ENCODE peak calls at places on chromosomes 16 and 17, in ten cellular contexts. J is fibroblast of lung, Q is Panc1, S is body of pancreas, D is Karpas-422, T is neural progenitor cell, M is stomach, Z is GM23248, L is mucosa of descending colon, F is GM23338. G is an unnamed sample.

GRCh38 chr17:79933863-79934652 is 94.8 kb upstream of the CBX4 start:
- DNase-seq in J (no peak), Q (no peak), S (no peak), D (peak; percentile 71), T (no peak), M (peak; percentile 71), Z (peak; percentile 23), L (no peak), F (no peak), G (no peak)

GRCh38 chr16:68289621-68290329 is 21.0 kb downstream of the SLC7A6OS start:
- DNase-seq in J (no peak), Q (no peak), S (no peak), D (peak; percentile 92), T (no peak), M (no peak), Z (peak; percentile 54), L (no peak), F (no peak), G (no peak)

GRCh38 chr17:75869282-75870141 is 8.9 kb downstream of the TRIM47 start:
- DNase-seq in J (peak; percentile 83), Q (no peak), S (no peak), D (no peak), T (no peak), M (no peak), Z (peak; percentile 84), L (peak; percentile 84), F (peak; percentile 17), G (peak; percentile 61)

GRCh38 chr16:87505834-87506233 is 13.0 kb upstream of the ZCCHC14 start:
- DNase-seq in J (no peak), Q (no peak), S (no peak), D (no peak), T (no peak), M (no peak), Z (no peak), L (no peak), F (no peak), G (no peak)

GRCh38 chr16:28616636-28617035 is 6.8 kb upstream of the SULT1A1 start:
- DNase-seq in J (no peak), Q (no peak), S (no peak), D (peak; percentile 51), T (no peak), M (no peak), Z (no peak), L (no peak), F (no peak), G (no peak)

GRCh38 chr17:17402558-17402957 is 74.2 kb upstream of the MED9 start:
- DNase-seq in J (no peak), Q (no peak), S (no peak), D (no peak), T (no peak), M (no peak), Z (peak; percentile 51), L (no peak), F (no peak), G (no peak)

GRCh38 chr17:74212913-74213791 is at the start of gene TTYH2:
- DNase-seq in J (peak; percentile 88), Q (no peak), S (peak; percentile 90), D (peak; percentile 81), T (peak; percentile 89), M (peak; percentile 88), Z (peak; percentile 95), L (peak; percentile 89), F (peak; percentile 91), G (peak; percentile 96)

GRCh38 chr17:76265624-76266243 is 586 bp downstream of the UBALD2 start:
- DNase-seq in J (peak; percentile 47), Q (no peak), S (peak; percentile 73), D (peak; percentile 71), T (peak; percentile 84), M (peak; percentile 76), Z (peak; percentile 81), L (peak; percentile 82), F (peak; percentile 73), G (peak; percentile 86)

GRCh38 chr17:70608193-70608592 is 438.9 kb downstream of the KCNJ2 start:
- DNase-seq in J (no peak), Q (no peak), S (no peak), D (no peak), T (no peak), M (no peak), Z (no peak), L (no peak), F (no peak), G (no peak)

GRCh38 chr16:66673691-66674090 is 22.9 kb downstream of the CMTM4 start:
- DNase-seq in J (no peak), Q (no peak), S (no peak), D (no peak), T (no peak), M (no peak), Z (no peak), L (no peak), F (no peak), G (no peak)

GRCh38 chr16:66681676-66682075 is 14.9 kb downstream of the CMTM4 start:
- DNase-seq in J (no peak), Q (no peak), S (no peak), D (no peak), T (no peak), M (no peak), Z (no peak), L (no peak), F (no peak), G (no peak)

GRCh38 chr16:66677179-66677578 is 19.4 kb downstream of the CMTM4 start:
- DNase-seq in J (no peak), Q (no peak), S (no peak), D (no peak), T (no peak), M (no peak), Z (no peak), L (no peak), F (no peak), G (no peak)

GRCh38 chr16:66678314-66678713 is 18.2 kb downstream of the CMTM4 start:
- DNase-seq in J (no peak), Q (no peak), S (no peak), D (no peak), T (no peak), M (no peak), Z (peak; percentile 23), L (no peak), F (no peak), G (no peak)

DNA sequence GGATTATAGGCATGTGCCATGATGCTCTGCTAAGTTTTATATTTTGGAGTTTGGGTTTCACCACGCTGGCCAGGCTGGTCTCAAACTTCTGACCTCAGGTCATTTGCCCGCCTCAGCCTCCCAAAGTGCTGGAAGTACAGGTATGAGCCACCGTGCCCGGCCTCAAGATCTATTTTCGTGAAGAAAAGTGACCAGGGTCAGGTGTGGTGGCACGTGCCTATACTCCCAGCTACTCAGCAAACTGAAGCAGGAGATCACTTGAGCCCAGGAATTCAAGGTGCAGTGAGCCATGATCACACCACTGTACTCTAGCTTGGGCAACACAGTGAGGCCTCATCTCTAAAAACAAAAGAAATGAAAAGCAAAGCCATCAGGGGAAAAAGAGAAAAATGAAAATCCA is 18.7 kb downstream of the CMTM4 start:
- DNase-seq in J (no peak), Q (no peak), S (no peak), D (no peak), T (no peak), M (no peak), Z (no peak), L (no peak), F (no peak), G (no peak)
- H3K4me3 ChIP-seq in J (no peak overlapping the region), Q (no peak overlapping the region), S (no peak overlapping the region), D (no peak overlapping the region), T (no peak overlapping the region), M (no peak overlapping the region), Z (no peak overlapping the region), L (no peak overlapping the region), F (no peak overlapping the region), G (no peak overlapping the region)

DNA sequence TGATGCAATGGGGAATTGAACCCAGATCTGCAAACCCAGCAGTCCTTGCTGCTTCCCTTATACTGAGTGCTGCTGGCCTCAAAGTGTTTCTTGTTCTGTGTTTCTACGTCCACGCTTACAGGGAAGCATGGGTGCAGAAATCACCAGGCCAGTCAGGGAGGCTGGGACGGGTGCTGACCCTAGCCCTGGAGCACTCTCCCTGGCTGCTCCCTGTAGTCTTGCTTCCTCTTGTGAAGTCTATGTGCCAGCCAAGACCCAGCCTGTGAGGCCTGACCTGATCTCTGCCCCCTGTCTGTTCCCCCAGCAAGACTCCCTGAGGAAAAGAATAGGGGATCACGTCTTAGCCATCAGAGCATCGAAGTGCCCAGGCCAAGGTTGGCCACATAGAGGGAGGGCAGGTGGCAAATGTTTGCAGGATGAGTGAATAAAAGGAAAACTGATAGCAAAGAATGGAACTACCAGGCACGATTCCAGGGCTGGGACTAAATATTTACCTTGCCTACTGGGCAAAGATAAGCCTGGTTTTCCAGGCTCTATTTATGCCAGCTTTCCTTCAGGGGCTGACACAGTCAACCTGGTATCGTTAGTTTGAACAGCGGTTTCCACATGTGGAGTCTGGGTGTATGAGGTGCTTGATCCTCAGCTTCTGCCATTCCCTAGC is 41.2 kb upstream of the RHOT1 start:
- DNase-seq in J (no peak), Q (no peak), S (peak; percentile 76), D (no peak), T (no peak), M (peak; percentile 87), Z (no peak), L (no peak), F (no peak), G (peak; percentile 11)
- H3K36me3 ChIP-seq in J (no peaks in the 10 kb centered on the region), Q (no peaks in the 10 kb centered on the region), S (no peaks in the 10 kb centered on the region), D (no peaks in the 10 kb centered on the region), T (no peaks in the 10 kb centered on the region), M (no peaks in the 10 kb centered on the region), Z (no peaks in the 10 kb centered on the region), L (no peaks in the 10 kb centered on the region), F (no peaks in the 10 kb centered on the region), G (no peaks in the 10 kb centered on the region)

GRCh38 chr16:71425746-71426068 is 16.1 kb downstream of the TLE7 start:
- DNase-seq in J (no peak), Q (no peak), S (no peak), D (no peak), T (no peak), M (no peak), Z (no peak), L (no peak), F (no peak), G (no peak)

GRCh38 chr16:71428385-71428784 is 13.5 kb downstream of the TLE7 start:
- DNase-seq in J (no peak), Q (no peak), S (no peak), D (no peak), T (no peak), M (no peak), Z (no peak), L (no peak), F (no peak), G (no peak)

GRCh38 chr16:71424626-71425025 is 17.2 kb downstream of the TLE7 start:
- DNase-seq in J (no peak), Q (no peak), S (no peak), D (no peak), T (no peak), M (no peak), Z (no peak), L (no peak), F (no peak), G (no peak)

GRCh38 chr16:71426880-71427615 is 14.8 kb downstream of the TLE7 start:
- DNase-seq in J (no peak), Q (peak; percentile 68), S (no peak), D (no peak), T (no peak), M (no peak), Z (no peak), L (no peak), F (no peak), G (peak; percentile 59)

GRCh38 chr16:71426069-71426879 is 15.6 kb downstream of the TLE7 start:
- DNase-seq in J (peak; percentile 84), Q (peak; percentile 79), S (peak; percentile 31), D (no peak), T (peak; percentile 88), M (no peak), Z (peak; percentile 70), L (no peak), F (peak; percentile 95), G (peak; percentile 93)
- H3K4me3 ChIP-seq in J (peak overlapping the region; percentile 25), Q (peak overlapping the region; percentile 42), S (no peak overlapping the region), D (no peak overlapping the region), T (peak overlapping the region; percentile 84), M (peak overlapping the region; percentile 14), Z (no peak overlapping the region), L (no peak overlapping the region), F (peak overlapping the region; percentile 76), G (peak overlapping the region; percentile 74)

GRCh38 chr17:38720941-38721340 is 9.2 kb upstream of the CISD3 start:
- DNase-seq in J (no peak), Q (no peak), S (no peak), D (no peak), T (no peak), M (no peak), Z (no peak), L (no peak), F (no peak), G (no peak)
- H3K36me3 ChIP-seq in J (peaks cover 12% of the 10 kb centered on the region), Q (no peaks in the 10 kb centered on the region), S (peaks cover 3% of the 10 kb centered on the region), D (no peaks in the 10 kb centered on the region), T (no peaks in the 10 kb centered on the region), M (peaks cover 52% of the 10 kb centered on the region), Z (no peaks in the 10 kb centered on the region), L (no peaks in the 10 kb centered on the region), F (no peaks in the 10 kb centered on the region), G (no peaks in the 10 kb centered on the region)